ENCODE peak calls at places on chromosomes 16 and 17, in seven cellular contexts. Y is stimulated activated CD4-positive, alpha-beta T cell treated with anti-CD3 and anti-CD28 coated beads, Interleukin-15, amount 100 ng/mL, for 1 hour; C is body of pancreas; K is HCEC 1CT; U is HTR-8/SVneo; P is posterior cingulate gyrus; E is upper lobe of right lung. W is an unnamed sample.

GRCh38 chr16:8590811-8591210 is 500 bp upstream of the TMEM114 start:
- DNase-seq in K (no peak), Y (no peak), C (no peak), U (no peak), E (no peak), P (no peak), W (no peak)

GRCh38 chr16:77868478-77868877 is 80.1 kb downstream of the VAT1L start:
- DNase-seq in P (no peak), K (no peak), U (no peak), C (no peak), Y (no peak), E (no peak), W (no peak)

GRCh38 chr17:48612456-48612853 is 1.6 kb upstream of the HOXB7 start:
- DNase-seq in U (no peak), P (no peak), C (no peak), E (no peak), K (no peak), Y (no peak), W (no peak)

GRCh38 chr16:12228607-12229499 is 252.3 kb downstream of the SNX29 start:
- DNase-seq in K (peak), C (peak), Y (no peak), E (no peak), P (peak), U (peak), W (peak)

GRCh38 chr17:82844796-82845162 is 5.0 kb upstream of the ZNF750 start:
- DNase-seq in U (no peak), P (no peak), Y (no peak), K (no peak), E (no peak), C (no peak), W (no peak)

GRCh38 chr16:10033561-10033960 is 148.7 kb downstream of the GRIN2A start:
- DNase-seq in Y (no peak), P (no peak), E (no peak), C (no peak), K (no peak), U (no peak), W (no peak)

GRCh38 chr17:36149296-36149820 is 27.1 kb downstream of the TBC1D3B start:
- DNase-seq in U (no peak), P (no peak), C (peak), E (no peak), Y (no peak), K (peak), W (peak)

GRCh38 chr16:10941127-10941933 is 938 bp downstream of the DEXI start:
- DNase-seq in P (no peak), E (peak), U (no peak), K (no peak), Y (no peak), C (no peak), W (no peak)

GRCh38 chr16:11104168-11105037 is 151.6 kb downstream of the SOCS1 start:
- DNase-seq in U (no peak), Y (no peak), E (no peak), C (no peak), P (no peak), K (no peak), W (no peak)

GRCh38 chr17:4249452-4250029 is 14.2 kb downstream of the ANKFY1 start:
- DNase-seq in Y (no peak), E (no peak), U (peak), P (no peak), C (no peak), K (peak), W (peak)

GRCh38 chr16:12255473-12255872 is 278.9 kb downstream of the SNX29 start:
- DNase-seq in P (no peak), E (no peak), U (no peak), C (no peak), Y (no peak), K (no peak), W (no peak)

GRCh38 chr17:15381707-15382106 is 40.3 kb upstream of the TEKT3 start:
- DNase-seq in P (no peak), K (no peak), C (no peak), E (no peak), U (no peak), Y (no peak), W (no peak)

GRCh38 chr17:46003907-46004748 is 5.1 kb downstream of the STH start:
- DNase-seq in U (no peak), Y (no peak), C (peak), P (peak), E (no peak), K (no peak), W (no peak)

W was measured in H54.